ENCODE peak calls at places on chromosomes 16 and 17, in seven cellular contexts. J, Z, U, O, D, P and C are unnamed samples.

GRCh38 chr16:81778861-81779539 is at the start of gene PLCG2:
- DNase-seq in J (peak; percentile 57), Z (peak; percentile 56), U (no peak), O (peak; percentile 87), D (peak; percentile 25), P (peak; percentile 58), C (peak; percentile 79)

GRCh38 chr17:58306131-58306951 is 22.3 kb downstream of the TSPOAP1 start:
- DNase-seq in J (no peak), Z (no peak), U (no peak), O (peak; percentile 40), D (no peak), P (no peak), C (peak; percentile 39)

GRCh38 chr17:42067371-42068180 is 17.2 kb upstream of the C17orf113 start:
- DNase-seq in J (peak; percentile 91), Z (peak; percentile 63), U (peak; percentile 23), O (peak; percentile 96), D (peak; percentile 45), P (peak; percentile 50), C (peak; percentile 90)

GRCh38 chr16:58652741-58653140 is 23.1 kb upstream of the CNOT1 start:
- DNase-seq in J (peak; percentile 92), Z (peak; percentile 12), U (peak; percentile 60), O (peak; percentile 62), D (peak; percentile 40), P (no peak), C (peak; percentile 97)

GRCh38 chr17:40025991-40026815 is 11.0 kb downstream of the CSF3 start:
- DNase-seq in J (no peak), Z (no peak), U (no peak), O (no peak), D (no peak), P (no peak), C (no peak)

GRCh38 chr16:30464078-30464477 is 8.5 kb upstream of the ITGAL start:
- DNase-seq in J (no peak), Z (no peak), U (no peak), O (no peak), D (no peak), P (no peak), C (no peak)

GRCh38 chr16:2532494-2533141 is 1.4 kb upstream of the CEMP1 start:
- DNase-seq in J (peak; percentile 48), Z (no peak), U (peak; percentile 34), O (peak; percentile 86), D (peak; percentile 78), P (peak; percentile 72), C (peak; percentile 88)

GRCh38 chr17:53032861-53033271 is 789.9 kb upstream of the KIF2B start:
- DNase-seq in J (peak; percentile 96), Z (peak; percentile 53), U (peak; percentile 0), O (peak; percentile 62), D (peak; percentile 65), P (no peak), C (peak; percentile 89)

GRCh38 chr17:31739300-31739699 is 119.7 kb downstream of the COPRS start:
- DNase-seq in J (no peak), Z (no peak), U (peak; percentile 91), O (no peak), D (peak; percentile 84), P (no peak), C (no peak)

GRCh38 chr17:40451420-40451819 is 8.2 kb downstream of the IGFBP4 start:
- DNase-seq in J (no peak), Z (no peak), U (peak; percentile 91), O (no peak), D (peak; percentile 72), P (no peak), C (no peak)

GRCh38 chr17:81166033-81166472 is at the start of gene AATK:
- DNase-seq in J (no peak), Z (no peak), U (no peak), O (no peak), D (no peak), P (no peak), C (no peak)

GRCh38 chr16:65547799-65548446 is 426.1 kb upstream of the CDH11 start:
- DNase-seq in J (peak; percentile 78), Z (peak; percentile 9), U (peak; percentile 93), O (no peak), D (peak; percentile 81), P (no peak), C (no peak)

GRCh38 chr17:34658796-34659195 is 79.4 kb downstream of the TMEM132E start:
- DNase-seq in J (no peak), Z (no peak), U (no peak), O (no peak), D (no peak), P (no peak), C (no peak)
- H4K8ac ChIP-seq in J (no peak overlapping the region), Z (no peak overlapping the region), U (no peak overlapping the region), O (no peak overlapping the region), D (no peak overlapping the region), P (no peak overlapping the region), C (no peak overlapping the region)

DNA sequence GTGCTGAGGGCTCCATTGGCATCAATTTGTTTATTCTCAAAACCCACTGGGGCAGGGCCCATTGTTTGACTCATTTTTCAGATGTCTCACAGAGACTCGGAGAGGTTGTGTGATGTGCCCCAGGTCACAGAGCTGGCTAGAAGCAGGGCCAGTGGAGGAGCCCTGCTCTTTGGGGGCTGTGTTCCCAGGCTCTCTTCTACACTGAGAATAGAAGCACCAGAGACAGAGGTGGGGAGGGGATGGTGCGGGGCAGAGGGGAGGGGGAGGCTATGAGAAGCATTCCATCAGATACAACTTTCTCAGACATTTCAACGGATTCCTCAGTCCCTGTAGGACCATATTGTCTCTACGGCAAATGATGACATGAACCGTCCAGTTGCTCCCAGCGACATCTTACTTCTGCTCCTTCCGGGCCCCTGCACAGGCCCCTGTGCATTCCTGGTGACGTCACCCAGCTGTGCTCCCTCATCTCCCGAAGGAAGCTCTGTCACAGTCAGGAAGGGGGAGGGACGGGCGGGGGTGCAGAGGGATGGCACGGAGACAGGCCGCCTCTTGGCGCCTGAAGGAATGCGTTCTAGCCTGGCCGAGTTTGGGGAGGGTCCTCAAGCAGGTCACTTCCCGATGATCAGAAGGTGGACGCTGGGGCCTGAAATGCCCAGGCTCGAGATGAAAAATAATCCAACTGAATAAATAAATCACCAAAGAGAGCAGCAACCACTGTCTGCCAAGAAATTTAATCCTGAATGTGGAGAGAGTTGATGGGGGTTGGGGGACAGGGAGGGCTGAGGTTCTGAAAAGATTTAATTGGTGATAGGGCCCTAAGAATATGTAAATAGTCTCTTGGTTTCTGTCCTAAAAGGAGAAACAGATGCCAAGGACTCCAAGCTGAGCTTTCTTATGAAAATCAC is 114.1 kb downstream of the NOG start:
- DNase-seq in J (peak; percentile 94), Z (peak; percentile 15), U (peak; percentile 65), O (no peak), D (peak; percentile 71), P (no peak), C (peak; percentile 72)
- H4K8ac ChIP-seq in J (no peak overlapping the region), Z (no peak overlapping the region), U (peak overlapping the region; percentile 80), O (no peak overlapping the region), D (peak overlapping the region; percentile 87), P (peak overlapping the region; percentile 84), C (no peak overlapping the region)

GRCh38 chr17:6501359-6501758 is 55.0 kb downstream of the PITPNM3 start:
- DNase-seq in J (no peak), Z (no peak), U (no peak), O (no peak), D (no peak), P (no peak), C (peak; percentile 49)

GRCh38 chr17:6502871-6503509 is 53.4 kb downstream of the PITPNM3 start:
- DNase-seq in J (no peak), Z (no peak), U (no peak), O (no peak), D (no peak), P (no peak), C (peak; percentile 26)

GRCh38 chr17:6503641-6504195 is 52.6 kb downstream of the PITPNM3 start:
- DNase-seq in J (no peak), Z (no peak), U (no peak), O (no peak), D (no peak), P (no peak), C (no peak)

GRCh38 chr17:6498798-6499540 is 54.7 kb downstream of the PIMREG start:
- DNase-seq in J (no peak), Z (no peak), U (no peak), O (no peak), D (no peak), P (no peak), C (no peak)

DNA sequence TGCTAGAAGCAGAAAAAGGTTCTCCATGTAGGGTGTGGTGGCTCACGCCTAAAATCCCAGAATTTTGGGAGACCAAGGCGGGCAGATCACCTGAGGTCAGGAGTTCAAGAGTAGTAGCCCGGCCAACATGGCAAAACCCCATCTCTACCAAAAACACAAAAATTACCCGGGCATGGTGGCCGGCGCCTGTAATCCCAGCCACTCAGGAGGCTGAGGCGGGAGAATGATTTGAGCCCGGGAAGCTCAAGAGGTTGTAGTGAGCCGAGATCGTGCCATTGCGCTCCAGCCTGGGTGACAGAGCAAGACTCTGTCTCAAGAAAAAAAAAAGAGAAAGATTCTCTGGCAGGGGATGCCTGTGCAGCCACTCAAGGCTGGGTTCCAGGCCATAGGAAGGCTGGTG is 54.2 kb downstream of the PITPNM3 start:
- DNase-seq in J (no peak), Z (no peak), U (no peak), O (no peak), D (no peak), P (no peak), C (no peak)
- H4K8ac ChIP-seq in J (no peak overlapping the region), Z (no peak overlapping the region), U (no peak overlapping the region), O (no peak overlapping the region), D (no peak overlapping the region), P (no peak overlapping the region), C (no peak overlapping the region)

GRCh38 chr17:44781553-44782348 is 23.0 kb downstream of the ADAM11 start:
- DNase-seq in J (peak; percentile 58), Z (no peak), U (no peak), O (no peak), D (no peak), P (no peak), C (peak; percentile 69)
- H4K8ac ChIP-seq in J (no peak overlapping the region), Z (no peak overlapping the region), U (no peak overlapping the region), O (peak overlapping the region; percentile 64), D (no peak overlapping the region), P (no peak overlapping the region), C (no peak overlapping the region)

DNA sequence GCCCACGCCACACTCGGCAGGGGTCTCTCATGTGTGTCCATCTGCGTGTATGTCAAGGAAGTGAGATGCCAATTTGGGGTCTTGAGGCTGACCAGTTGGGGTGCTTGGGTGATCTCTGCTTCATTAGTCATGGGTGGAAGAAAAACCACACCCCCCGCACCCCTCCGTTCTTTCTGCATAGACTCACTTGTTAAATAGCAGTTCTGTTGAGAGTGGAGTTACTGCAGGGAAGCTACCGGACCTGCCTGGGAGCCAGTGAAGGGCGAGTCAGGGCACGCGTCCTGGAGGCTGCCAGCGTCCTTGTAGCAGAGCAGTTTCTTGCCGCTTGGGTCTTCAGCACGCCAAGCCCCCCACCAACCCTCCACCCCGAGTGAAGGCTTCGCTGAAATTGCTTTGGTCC is 8.5 kb downstream of the SNN start:
- DNase-seq in J (no peak), Z (no peak), U (no peak), O (no peak), D (no peak), P (no peak), C (no peak)
- H4K8ac ChIP-seq in J (no peak overlapping the region), Z (no peak overlapping the region), U (no peak overlapping the region), O (no peak overlapping the region), D (peak overlapping the region; percentile 48), P (no peak overlapping the region), C (no peak overlapping the region)